ENCODE peak calls at places on chromosomes 7 and 10, in four cellular contexts. One of them, this sample, is unnamed.

GRCh38 chr7:532379-533143 is 12.9 kb upstream of the PDGFA start:
- DNase-seq in GM12865: no peak
- DNase-seq in T-cell: no peak
- DNase-seq in EH: no peak
- DNase-seq in this sample: no peak

GRCh38 chr10:129963076-129963830 is 821 bp downstream of the EBF3 start:
- DNase-seq in T-cell: no peak
- DNase-seq in EH: peak; percentile 44
- DNase-seq in GM12865: no peak
- DNase-seq in this sample: no peak

GRCh38 chr7:12930534-12930933 is 243.1 kb downstream of the ARL4A start:
- DNase-seq in EH: no peak
- DNase-seq in GM12865: no peak
- DNase-seq in T-cell: no peak
- DNase-seq in this sample: no peak

GRCh38 chr10:132835848-132836233 is 49.9 kb upstream of the NKX6-2 start:
- DNase-seq in T-cell: no peak
- DNase-seq in EH: no peak
- DNase-seq in GM12865: no peak
- DNase-seq in this sample: no peak

GRCh38 chr7:29607889-29608288 is 44.3 kb downstream of the PRR15 start:
- DNase-seq in T-cell: no peak
- DNase-seq in GM12865: no peak
- DNase-seq in EH: peak; percentile 81
- DNase-seq in this sample: no peak

GRCh38 chr10:33483124-33483794 is 148.8 kb upstream of the NRP1 start:
- DNase-seq in T-cell: no peak
- DNase-seq in EH: no peak
- DNase-seq in GM12865: peak; percentile 51
- DNase-seq in this sample: no peak

GRCh38 chr10:7258948-7259523 is 151.8 kb downstream of the SFMBT2 start:
- DNase-seq in GM12865: peak; percentile 57
- DNase-seq in EH: no peak
- DNase-seq in T-cell: peak; percentile 77
- DNase-seq in this sample: no peak

GRCh38 chr10:113412161-113412560 is 140.7 kb upstream of the HABP2 start:
- DNase-seq in EH: no peak
- DNase-seq in GM12865: no peak
- DNase-seq in T-cell: no peak
- DNase-seq in this sample: no peak

GRCh38 chr10:58513189-58514101 is 773 bp downstream of the BICC1 start:
- DNase-seq in GM12865: no peak
- DNase-seq in EH: peak; percentile 84
- DNase-seq in T-cell: no peak
- DNase-seq in this sample: no peak

GRCh38 chr10:96334888-96335526 is 23.8 kb downstream of the OPALIN start:
- DNase-seq in EH: peak; percentile 46
- DNase-seq in T-cell: no peak
- DNase-seq in GM12865: peak; percentile 25
- DNase-seq in this sample: no peak

GRCh38 chr10:132113206-132113605 is 47.5 kb downstream of the JAKMIP3 start:
- DNase-seq in EH: no peak
- DNase-seq in GM12865: no peak
- DNase-seq in T-cell: no peak
- DNase-seq in this sample: peak; percentile 4

GRCh38 chr7:24836084-24836483 is 78.8 kb upstream of the GSDME start:
- DNase-seq in GM12865: peak; percentile 77
- DNase-seq in T-cell: no peak
- DNase-seq in EH: no peak
- DNase-seq in this sample: no peak